ENCODE peak calls at places on chromosomes 3 and 15, in four cellular contexts. N, W, S and D are unnamed samples.

GRCh38 chr3:14480207-14481017 is 59.7 kb downstream of the GRIP2 start:
- DNase-seq in N (peak; percentile 80), W (no peak), S (peak; percentile 67), D (no peak)

GRCh38 chr15:89629829-89630228 is 25.4 kb downstream of the KIF7 start:
- DNase-seq in N (no peak), W (no peak), S (no peak), D (no peak)

GRCh38 chr3:5231067-5231466 is 43.6 kb downstream of the EDEM1 start:
- DNase-seq in N (no peak), W (no peak), S (no peak), D (no peak)

GRCh38 chr3:138861755-138862333 is 27.1 kb upstream of the PIK3CB start:
- DNase-seq in N (peak; percentile 86), W (no peak), S (no peak), D (no peak)

GRCh38 chr3:102129774-102130608 is 280.7 kb downstream of the NFKBIZ start:
- DNase-seq in N (peak; percentile 92), W (peak; percentile 26), S (no peak), D (no peak)

GRCh38 chr3:173843060-173843459 is 445.5 kb downstream of the NLGN1 start:
- DNase-seq in N (no peak), W (no peak), S (no peak), D (no peak)

GRCh38 chr3:135456182-135456790 is 509.2 kb upstream of the PPP2R3A start:
- DNase-seq in N (no peak), W (no peak), S (peak; percentile 51), D (no peak)

GRCh38 chr15:80160570-80161156 is 7.9 kb downstream of the FAH start:
- DNase-seq in N (peak; percentile 96), W (peak; percentile 65), S (no peak), D (peak; percentile 82)

GRCh38 chr3:196216681-196217211 is 412 bp downstream of the SLC51A start:
- DNase-seq in N (no peak), W (no peak), S (no peak), D (no peak)

GRCh38 chr15:27681038-27681437 is 418.1 kb downstream of the OCA2 start:
- DNase-seq in N (peak; percentile 15), W (no peak), S (peak; percentile 51), D (no peak)

GRCh38 chr3:43161684-43162512 is 56.0 kb upstream of the POMGNT2 start:
- DNase-seq in N (peak; percentile 90), W (peak; percentile 23), S (peak; percentile 39), D (no peak)

GRCh38 chr15:67607959-67608605 is 65.6 kb downstream of the MAP2K5 start:
- DNase-seq in N (no peak), W (no peak), S (no peak), D (no peak)

GRCh38 chr3:54932606-54933005 is 4.7 kb upstream of the LRTM1 start:
- DNase-seq in N (no peak), W (no peak), S (no peak), D (no peak)

GRCh38 chr3:184666422-184666821 is 45.4 kb downstream of the MAGEF1 start:
- DNase-seq in N (no peak), W (no peak), S (no peak), D (no peak)

GRCh38 chr3:122322095-122323075 is 2.7 kb upstream of the CSTA start:
- DNase-seq in N (no peak), W (no peak), S (no peak), D (peak; percentile 35)

GRCh38 chr15:35455201-35455600 is 90.8 kb downstream of the DPH6 start:
- DNase-seq in N (no peak), W (no peak), S (no peak), D (no peak)

GRCh38 chr15:85550283-85550682 is 169.9 kb downstream of the AKAP13 start:
- DNase-seq in N (no peak), W (no peak), S (no peak), D (no peak)

GRCh38 chr3:62968128-62968527 is 92.9 kb upstream of the CADPS start:
- DNase-seq in N (no peak), W (no peak), S (no peak), D (no peak)

GRCh38 chr15:74133071-74133702 is 2.8 kb downstream of the ISLR2 start:
- DNase-seq in N (no peak), W (no peak), S (no peak), D (no peak)

GRCh38 chr15:86558252-86558651 is 478.6 kb downstream of the AGBL1 start:
- DNase-seq in N (no peak), W (no peak), S (no peak), D (no peak)

GRCh38 chr15:101570238-101570637 is 80.7 kb upstream of the PCSK6 start:
- DNase-seq in N (no peak), W (no peak), S (no peak), D (no peak)

DNA sequence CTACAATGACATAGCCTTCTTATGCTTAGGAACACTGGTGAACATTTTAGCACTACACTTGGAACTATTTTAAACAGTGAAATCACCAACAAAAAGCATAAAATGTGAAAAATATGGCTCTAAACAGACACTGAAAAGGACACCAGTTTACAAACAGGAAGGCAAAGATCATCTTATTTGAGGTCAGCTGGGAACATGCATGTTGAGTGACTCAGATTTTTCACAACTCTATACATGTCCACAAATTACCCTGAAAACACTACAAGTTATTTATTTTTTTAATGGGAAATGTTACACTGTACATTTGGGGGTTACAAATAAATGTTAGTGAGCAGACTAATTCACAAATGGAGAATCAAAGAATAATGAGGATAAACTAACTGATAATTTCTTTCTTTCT is 12.5 kb upstream of the GK5 start:
- DNase-seq in N (peak; percentile 48), W (no peak), S (no peak), D (no peak)
- H3K4me3 ChIP-seq in N (no peak overlapping the region), W (no peak overlapping the region), S (no peak overlapping the region), D (no peak overlapping the region)

DNA sequence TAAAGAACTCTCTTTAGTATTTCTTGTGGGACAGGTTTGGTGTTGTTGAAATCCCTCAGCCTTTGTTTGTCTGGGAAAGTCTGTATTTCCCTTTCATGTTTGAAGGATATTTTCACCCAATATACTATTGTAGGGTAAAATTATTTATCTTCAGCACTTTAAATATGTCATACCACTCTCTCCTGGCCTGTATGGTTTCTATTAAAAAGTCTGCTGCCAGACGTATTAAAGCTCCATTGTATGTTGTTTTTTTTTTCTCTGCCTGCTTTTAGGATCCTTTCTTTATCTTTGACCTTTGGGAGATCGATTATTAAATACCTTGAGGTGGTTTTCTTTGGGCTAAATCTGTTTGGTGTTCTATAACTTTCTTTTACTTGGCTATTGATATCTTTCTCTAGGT is 119.0 kb upstream of the TBC1D5 start:
- DNase-seq in N (no peak), W (no peak), S (no peak), D (no peak)
- H3K4me3 ChIP-seq in N (no peak overlapping the region), W (no peak overlapping the region), S (no peak overlapping the region), D (no peak overlapping the region)

GRCh38 chr3:126414406-126414805 is 19.7 kb downstream of the CFAP100 start:
- DNase-seq in N (no peak), W (no peak), S (no peak), D (no peak)
- H3K4me3 ChIP-seq in N (no peak overlapping the region), W (no peak overlapping the region), S (no peak overlapping the region), D (no peak overlapping the region)

GRCh38 chr3:48686538-48687219 is 964 bp upstream of the NCKIPSD start:
- DNase-seq in N (peak; percentile 47), W (no peak), S (no peak), D (no peak)
- H3K4me3 ChIP-seq in N (no peak overlapping the region), W (no peak overlapping the region), S (peak overlapping the region; percentile 70), D (peak overlapping the region; percentile 32)

DNA sequence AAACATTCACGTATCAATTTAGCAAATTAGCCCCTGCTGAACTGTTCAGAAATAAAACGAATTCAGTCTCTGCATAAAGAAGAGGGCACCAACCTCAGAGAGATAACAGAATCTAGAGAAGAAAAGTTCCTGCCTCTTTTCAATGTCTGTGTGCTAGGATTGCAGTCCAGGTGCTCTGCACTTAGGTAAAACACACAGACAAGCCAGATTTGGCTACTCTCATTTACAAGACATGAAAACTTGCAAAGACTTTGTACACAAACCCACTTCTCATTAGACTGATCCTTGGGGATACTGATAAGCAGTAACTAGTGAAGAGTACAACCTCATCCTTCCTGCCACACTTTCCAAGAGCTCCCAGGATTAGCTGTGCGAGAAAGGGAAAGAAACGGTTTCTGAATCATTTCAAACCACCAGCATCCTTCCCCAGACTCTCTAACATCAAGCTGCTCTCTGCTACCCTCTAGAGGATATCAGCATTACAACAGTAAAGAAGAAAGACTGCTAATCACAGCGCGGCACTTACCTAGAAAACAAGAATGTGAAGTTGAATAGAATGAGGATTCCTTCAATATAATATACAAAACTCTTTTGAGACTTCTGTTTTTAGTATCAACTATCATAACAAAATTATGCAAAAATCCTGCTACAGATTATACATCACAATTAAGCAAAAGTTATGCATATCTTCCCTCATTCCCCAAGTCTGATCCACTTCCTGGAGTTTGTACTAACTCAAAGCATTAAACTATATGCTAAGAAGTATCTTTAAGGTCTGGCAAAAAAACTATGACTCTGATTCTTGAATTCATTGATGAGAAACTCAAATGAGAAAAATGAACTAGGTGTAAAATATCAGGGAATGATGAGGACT is 306.4 kb downstream of the MAGI1 start:
- DNase-seq in N (peak; percentile 82), W (peak; percentile 22), S (peak; percentile 20), D (no peak)
- H3K4me3 ChIP-seq in N (no peak overlapping the region), W (no peak overlapping the region), S (peak overlapping the region; percentile 22), D (no peak overlapping the region)

DNA sequence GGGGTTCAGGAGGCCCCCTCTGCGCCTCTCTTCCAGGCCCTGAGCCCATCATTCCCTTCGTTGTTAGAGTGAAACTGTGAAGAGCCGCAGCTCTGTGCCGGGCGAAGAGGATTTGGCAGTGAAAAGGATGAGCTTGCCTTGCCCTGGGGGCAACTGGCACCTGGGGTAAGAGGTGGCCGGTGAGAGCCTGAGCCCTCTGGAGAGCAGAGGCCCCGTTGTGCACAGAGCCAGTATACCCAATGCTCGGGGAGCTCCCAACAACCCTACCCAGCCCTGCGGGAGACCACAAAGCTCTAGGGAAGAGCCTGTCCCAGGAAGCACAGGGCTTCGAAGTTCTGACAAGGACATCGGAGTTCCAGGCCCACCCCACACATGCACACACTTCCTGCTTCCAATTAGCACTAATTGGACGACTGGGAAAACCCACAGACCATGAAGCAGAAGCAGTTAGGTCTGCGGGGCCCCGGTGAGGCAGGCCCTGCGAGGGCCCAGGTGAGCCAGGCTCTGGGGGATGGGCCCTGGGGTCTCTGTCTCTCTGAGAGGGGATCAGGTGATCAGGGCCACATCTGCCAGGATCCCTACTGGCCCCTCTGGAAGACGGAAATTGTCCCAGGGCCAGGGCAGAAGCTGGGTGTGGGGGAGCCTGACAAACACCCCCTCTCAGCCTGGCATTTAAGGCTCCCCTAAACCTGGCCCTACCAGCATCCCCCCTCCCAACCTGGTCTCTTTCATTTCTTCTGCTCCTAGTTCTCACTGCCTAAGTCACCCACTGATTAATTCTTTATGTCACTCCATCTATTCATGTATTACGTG is 27.9 kb upstream of the SFMBT1 start:
- DNase-seq in N (no peak), W (no peak), S (peak; percentile 29), D (no peak)
- H3K4me3 ChIP-seq in N (peak overlapping the region; percentile 66), W (peak overlapping the region; percentile 52), S (no peak overlapping the region), D (no peak overlapping the region)

GRCh38 chr3:137084579-137084978 is 126.8 kb downstream of the IL20RB start:
- DNase-seq in N (no peak), W (no peak), S (no peak), D (no peak)
- H3K4me3 ChIP-seq in N (no peak overlapping the region), W (no peak overlapping the region), S (no peak overlapping the region), D (no peak overlapping the region)